ENCODE peak calls at places on chromosomes 4 and X, in four cellular contexts. E is stimulated activated CD4-positive, alpha-beta T cell treated with anti-CD3 and anti-CD28 coated beads, Interleukin-2, amount 100 ng/mL, for 48 hours; D is tibial artery; H is stimulated activated CD8-positive, alpha-beta memory T cell treated with anti-CD3 and anti-CD28 coated beads, Interleukin-15, amount 100 ng/mL, for 1 hour. I is an unnamed sample.

GRCh38 chr4:74874785-74875367 is 58.0 kb upstream of the PARM1 start:
- DNase-seq in E (no peak), D (no peak), H (no peak), I (peak; percentile 72)

GRCh38 chr4:6198768-6199343 is 1.5 kb downstream of the JAKMIP1 start:
- DNase-seq in E (no peak), D (peak; percentile 38), H (no peak), I (no peak)

GRCh38 chrX:109926118-109926517 is 76.8 kb upstream of the TMEM164 start:
- DNase-seq in E (no peak), D (no peak), H (no peak), I (no peak)

GRCh38 chr4:153518637-153519384 is 52.7 kb downstream of the TMEM131L start:
- DNase-seq in E (no peak), D (no peak), H (no peak), I (no peak)

GRCh38 chrX:11913001-11913400 is 155.0 kb downstream of the MSL3 start:
- DNase-seq in E (no peak), D (no peak), H (no peak), I (no peak)

GRCh38 chrX:2828404-2829065 is at the start of gene GYG2:
- DNase-seq in E (no peak), D (no peak), H (no peak), I (peak; percentile 44)

GRCh38 chr4:121380448-121381147 is at the start of gene QRFPR:
- DNase-seq in E (peak; percentile 16), D (no peak), H (no peak), I (no peak)

GRCh38 chr4:72983706-72984105 is 85.8 kb downstream of the COX18 start:
- DNase-seq in E (no peak), D (no peak), H (no peak), I (no peak)

GRCh38 chr4:96149911-96150310 is 310.0 kb downstream of the PDHA2 start:
- DNase-seq in E (no peak), D (no peak), H (no peak), I (no peak)

GRCh38 chr4:107270614-107271013 is 234.5 kb upstream of the DKK2 start:
- DNase-seq in E (no peak), D (peak; percentile 60), H (no peak), I (no peak)

GRCh38 chr4:21205821-21206531 is 505.7 kb downstream of the PACRGL start:
- DNase-seq in E (no peak), D (no peak), H (no peak), I (no peak)

GRCh38 chr4:44848466-44848865 is 122.1 kb upstream of the GNPDA2 start:
- DNase-seq in E (no peak), D (no peak), H (no peak), I (no peak)